ENCODE peak calls at places on chromosomes 2 and 18, in five cellular contexts. E is tibial artery; B is GM23338; A is left ventricle myocardium inferior; O is CD4-positive, alpha-beta memory T cell. G is an unnamed sample.

GRCh38 chr2:26399781-26400376 is 1.8 kb upstream of the DRC1 start:
- DNase-seq in E (no peak), B (no peak), A (no peak), O (no peak), G (no peak)

GRCh38 chr2:157894694-157895450 is 18.7 kb upstream of the ACVR1 start:
- DNase-seq in E (no peak), B (no peak), A (no peak), O (no peak), G (no peak)

GRCh38 chr2:142112648-142113278 is 18.1 kb downstream of the LRP1B start:
- DNase-seq in E (no peak), B (peak; percentile 16), A (no peak), O (no peak), G (no peak)

GRCh38 chr2:105380432-105381118 is 18.3 kb downstream of the FHL2 start:
- DNase-seq in E (no peak), B (no peak), A (no peak), O (no peak), G (no peak)

GRCh38 chr18:78448106-78448505 is 531.5 kb upstream of the SALL3 start:
- DNase-seq in E (no peak), B (peak; percentile 12), A (no peak), O (no peak), G (no peak)

GRCh38 chr2:168392031-168392430 is 64.0 kb upstream of the CERS6 start:
- DNase-seq in E (no peak), B (no peak), A (no peak), O (no peak), G (no peak)

GRCh38 chr2:68251187-68251854 is 1.0 kb downstream of the PPP3R1 start:
- DNase-seq in E (peak; percentile 65), B (peak; percentile 93), A (peak; percentile 53), O (peak; percentile 88), G (peak; percentile 76)

GRCh38 chr2:143734507-143734906 is 605.3 kb downstream of the ARHGAP15 start:
- DNase-seq in E (no peak), B (no peak), A (no peak), O (no peak), G (no peak)

GRCh38 chr2:220962556-220962955 is 609.5 kb downstream of the EPHA4 start:
- DNase-seq in E (no peak), B (no peak), A (no peak), O (no peak), G (no peak)

GRCh38 chr2:239151201-239152131 is 249.4 kb downstream of the HDAC4 start:
- DNase-seq in E (peak; percentile 76), B (no peak), A (peak; percentile 15), O (no peak), G (no peak)
- H3K27ac ChIP-seq in E (peak overlapping the region; percentile 59), B (no peak overlapping the region), A (peak overlapping the region; percentile 67), O (peak overlapping the region; percentile 22), G (peak overlapping the region; percentile 46)

GRCh38 chr18:59265246-59266018 is 7.8 kb downstream of the RAX start:
- DNase-seq in E (no peak), B (peak; percentile 96), A (no peak), O (no peak), G (no peak)
- H3K27me3 ChIP-seq in E (no peaks in the 10 kb centered on the region), B (peaks cover 98% of the 10 kb centered on the region), A (peaks cover 3% of the 10 kb centered on the region), O (peaks cover 40% of the 10 kb centered on the region), G (peaks cover 39% of the 10 kb centered on the region)

GRCh38 chr2:199456383-199457146 is 1.2 kb downstream of the SATB2 start:
- DNase-seq in E (no peak), B (no peak), A (no peak), O (no peak), G (no peak)
- H3K4me3 ChIP-seq in E (peak overlapping the region; percentile 83), B (peak overlapping the region; percentile 81), A (peak overlapping the region; percentile 92), O (no peak overlapping the region), G (peak overlapping the region; percentile 84)

GRCh38 chr2:8225257-8225656 is 456.6 kb upstream of the ID2 start:
- DNase-seq in E (no peak), B (no peak), A (peak; percentile 56), O (no peak), G (peak; percentile 37)

GRCh38 chr2:8225798-8226197 is 456.1 kb upstream of the ID2 start:
- DNase-seq in E (no peak), B (no peak), A (no peak), O (no peak), G (no peak)

GRCh38 chr2:8230466-8230865 is 451.4 kb upstream of the ID2 start:
- DNase-seq in E (no peak), B (no peak), A (no peak), O (no peak), G (no peak)

GRCh38 chr2:8231909-8232308 is 449.9 kb upstream of the ID2 start:
- DNase-seq in E (no peak), B (no peak), A (no peak), O (no peak), G (no peak)

DNA sequence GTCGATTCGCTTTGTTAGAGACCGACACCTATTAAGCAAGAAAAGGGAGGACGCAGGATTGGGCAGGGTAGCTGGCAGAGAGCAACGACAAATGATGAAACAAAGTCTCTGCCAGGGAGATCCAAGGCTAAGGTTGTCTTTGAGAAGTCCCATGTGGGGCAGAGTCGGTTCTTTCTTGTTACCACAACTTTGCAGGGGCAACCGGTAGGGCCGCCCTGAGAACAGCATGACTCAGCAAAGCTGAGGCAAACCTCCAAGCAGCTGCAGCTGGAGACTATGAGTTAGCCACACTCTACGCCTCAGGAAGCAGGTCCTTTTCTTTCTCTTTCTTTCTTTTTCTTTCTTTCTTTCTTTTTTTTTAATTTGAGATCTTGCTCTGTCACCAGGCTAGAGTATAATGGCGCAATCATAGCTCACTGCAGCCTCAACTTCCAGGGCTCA is 452.3 kb upstream of the ID2 start:
- DNase-seq in E (peak; percentile 76), B (peak; percentile 12), A (peak; percentile 57), O (peak; percentile 9), G (peak; percentile 39)
- H3K27ac ChIP-seq in E (no peak overlapping the region), B (no peak overlapping the region), A (peak overlapping the region; percentile 45), O (no peak overlapping the region), G (no peak overlapping the region)

DNA sequence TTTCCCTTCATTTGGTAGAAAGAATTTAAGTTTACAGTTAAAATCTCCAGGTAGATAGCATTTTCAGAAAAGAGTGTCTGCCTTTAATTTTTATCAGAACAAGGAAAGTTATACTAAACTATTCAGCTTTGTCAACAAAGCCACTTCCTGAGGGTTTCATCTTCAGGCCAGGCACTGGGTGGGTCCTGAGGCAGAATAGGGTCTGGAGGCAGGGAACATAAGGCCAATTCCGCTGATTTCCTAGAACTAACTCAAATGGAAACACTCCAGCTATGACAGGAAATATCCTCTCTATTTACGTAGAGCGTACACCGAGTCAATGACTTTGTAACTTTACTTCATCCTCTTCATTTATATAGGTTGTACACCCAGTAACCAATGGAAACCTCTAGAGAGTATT is 32.7 kb upstream of the FAM124B start:
- DNase-seq in E (no peak), B (no peak), A (no peak), O (no peak), G (no peak)
- H3K27me3 ChIP-seq in E (no peaks in the 10 kb centered on the region), B (no peaks in the 10 kb centered on the region), A (no peaks in the 10 kb centered on the region), O (no peaks in the 10 kb centered on the region), G (no peaks in the 10 kb centered on the region)

DNA sequence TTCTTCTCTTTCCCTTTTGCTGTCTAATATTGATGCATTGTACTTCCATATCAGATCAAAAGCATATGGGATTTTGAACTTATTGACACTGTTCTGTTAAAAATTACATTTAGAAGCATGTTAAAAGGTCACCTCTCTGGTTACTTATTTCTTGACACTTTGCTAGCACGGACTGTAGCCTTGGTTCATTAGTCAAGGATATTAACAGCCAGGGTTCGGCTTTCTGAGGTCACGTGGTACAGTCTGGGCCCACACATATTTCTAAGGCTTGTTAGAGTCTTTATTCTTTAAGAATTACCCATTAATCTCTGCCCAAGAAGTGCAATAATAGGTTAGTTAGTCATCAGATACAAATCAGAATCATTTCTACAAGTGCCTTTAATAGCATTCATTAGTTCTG is 1035.8 kb upstream of the FANCL start:
- DNase-seq in E (no peak), B (no peak), A (no peak), O (no peak), G (no peak)
- H3K4me3 ChIP-seq in E (no peak overlapping the region), B (no peak overlapping the region), A (no peak overlapping the region), O (no peak overlapping the region), G (no peak overlapping the region)

DNA sequence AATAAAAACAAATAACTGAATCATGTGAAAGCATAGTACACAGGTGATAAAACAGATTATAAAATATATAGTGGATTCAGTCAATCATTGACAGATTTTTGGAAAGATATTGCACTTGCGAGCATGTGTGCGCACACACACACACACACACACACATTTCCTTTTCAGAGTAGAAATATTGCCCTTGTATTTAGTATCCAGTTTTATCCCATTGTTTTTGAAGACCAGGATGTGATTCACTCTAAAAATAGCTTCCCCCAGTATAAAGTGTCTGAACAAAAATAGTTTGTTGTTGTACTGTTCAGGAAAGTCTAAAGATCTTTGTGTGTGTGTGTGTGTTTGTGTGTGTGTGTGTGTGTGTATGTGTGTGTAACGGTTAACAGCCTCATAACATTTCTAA is 145.4 kb downstream of the CALCRL start:
- DNase-seq in E (no peak), B (no peak), A (no peak), O (no peak), G (peak; percentile 42)
- H3K27ac ChIP-seq in E (no peak overlapping the region), B (no peak overlapping the region), A (peak overlapping the region; percentile 60), O (no peak overlapping the region), G (peak overlapping the region; percentile 21)

GRCh38 chr18:37252342-37252741 is 313.3 kb downstream of the CELF4 start:
- DNase-seq in E (no peak), B (no peak), A (no peak), O (no peak), G (no peak)
- H3K27me3 ChIP-seq in E (no peaks in the 10 kb centered on the region), B (peaks cover 45% of the 10 kb centered on the region), A (peaks cover 83% of the 10 kb centered on the region), O (peaks cover 3% of the 10 kb centered on the region), G (peaks cover 59% of the 10 kb centered on the region)